ENCODE peak calls at places on chromosomes 1 and 21, in five cellular contexts. E is MM.1S, Y is heart left ventricle, F is HCT116, A is RWPE1. J is an unnamed sample.

GRCh38 chr1:192539450-192540132 is 36.0 kb upstream of the RGS1 start:
- DNase-seq in E (no peak), Y (no peak), F (peak), A (peak), J (peak)

GRCh38 chr1:228530086-228530758 is 43.0 kb downstream of the RNF187 start:
- DNase-seq in E (peak), Y (no peak), F (no peak), A (no peak), J (no peak)

GRCh38 chr1:37147397-37147831 is 113.1 kb upstream of the GRIK3 start:
- DNase-seq in E (no peak), Y (no peak), F (no peak), A (no peak), J (no peak)

GRCh38 chr1:201408176-201408814 is 9.2 kb upstream of the LAD1 start:
- DNase-seq in E (peak), Y (peak), F (peak), A (peak), J (peak)

GRCh38 chr1:2194319-2194897 is at the start of gene FAAP20:
- DNase-seq in E (peak), Y (no peak), F (peak), A (peak), J (peak)

GRCh38 chr21:16509466-16509865 is 779.7 kb downstream of the USP25 start:
- DNase-seq in E (no peak), Y (no peak), F (no peak), A (no peak), J (no peak)

GRCh38 chr1:3283849-3284248 is 170.6 kb upstream of the ARHGEF16 start:
- DNase-seq in E (no peak), Y (peak), F (no peak), A (peak), J (no peak)

GRCh38 chr21:26072891-26073615 is 97.5 kb downstream of the APP start:
- DNase-seq in E (no peak), Y (no peak), F (no peak), A (no peak), J (peak)

GRCh38 chr1:16984717-16985116 is 4.3 kb upstream of the MFAP2 start:
- DNase-seq in E (no peak), Y (peak), F (no peak), A (peak), J (peak)

GRCh38 chr21:35559128-35559831 is 501.0 kb downstream of the SETD4 start:
- DNase-seq in E (no peak), Y (no peak), F (no peak), A (no peak), J (peak)

GRCh38 chr1:53319296-53320101 is 8.4 kb downstream of the LRP8 start:
- DNase-seq in E (no peak), Y (no peak), F (no peak), A (no peak), J (no peak)

GRCh38 chr1:68049941-68050878 is at the start of gene DIRAS3:
- DNase-seq in E (peak), Y (no peak), F (peak), A (peak), J (peak)

GRCh38 chr1:1291023-1291528 is 10.8 kb downstream of the SCNN1D start:
- DNase-seq in E (no peak), Y (no peak), F (no peak), A (no peak), J (no peak)

GRCh38 chr21:41958886-41959563 is 5.2 kb upstream of the C2CD2 start:
- DNase-seq in E (no peak), Y (no peak), F (no peak), A (peak), J (no peak)

GRCh38 chr1:158945061-158945460 is 13.7 kb downstream of the PYHIN1 start:
- DNase-seq in E (no peak), Y (no peak), F (no peak), A (no peak), J (no peak)

GRCh38 chr21:46093668-46094400 is 4.1 kb upstream of the COL6A2 start:
- DNase-seq in E (no peak), Y (no peak), F (no peak), A (no peak), J (no peak)

GRCh38 chr1:93712741-93713140 is 31.1 kb upstream of the BCAR3 start:
- DNase-seq in E (no peak), Y (no peak), F (no peak), A (no peak), J (no peak)

GRCh38 chr1:104636581-104636980 is 886.9 kb downstream of the AMY1C start:
- DNase-seq in E (no peak), Y (no peak), F (no peak), A (peak), J (no peak)

GRCh38 chr1:213987422-213987875 is 324 bp upstream of the PROX1 start:
- DNase-seq in E (peak), Y (peak), F (no peak), A (no peak), J (no peak)

GRCh38 chr1:167082511-167083027 is 7.6 kb downstream of the GPA33 start:
- DNase-seq in E (no peak), Y (no peak), F (peak), A (no peak), J (no peak)

GRCh38 chr1:203463469-203464062 is 12.0 kb upstream of the PRELP start:
- DNase-seq in E (no peak), Y (no peak), F (no peak), A (no peak), J (no peak)

GRCh38 chr1:157155658-157156057 is 17.5 kb upstream of the ETV3 start:
- DNase-seq in E (no peak), Y (no peak), F (no peak), A (no peak), J (no peak)

GRCh38 chr1:159282118-159282517 is 20.0 kb upstream of the FCER1A start:
- DNase-seq in E (no peak), Y (no peak), F (no peak), A (peak), J (no peak)

GRCh38 chr1:94648225-94649007 is 106.9 kb upstream of the F3 start:
- DNase-seq in E (no peak), Y (peak), F (no peak), A (peak), J (peak)

GRCh38 chr1:43537423-43538142 is 6.9 kb downstream of the PTPRF start:
- DNase-seq in E (no peak), Y (no peak), F (no peak), A (no peak), J (peak)

GRCh38 chr1:3763351-3764125 is 9.0 kb upstream of the SMIM1 start:
- DNase-seq in E (no peak), Y (no peak), F (no peak), A (no peak), J (no peak)

GRCh38 chr1:230807551-230808267 is 60.5 kb downstream of the CAPN9 start:
- DNase-seq in E (no peak), Y (peak), F (no peak), A (no peak), J (no peak)

GRCh38 chr1:6409053-6409452 is 10.7 kb downstream of the HES2 start:
- DNase-seq in E (no peak), Y (no peak), F (no peak), A (no peak), J (no peak)
- TF ChIP-seq CTCF in E (no peak), Y (no peak), F (no peak), A (no peak), J (no peak)

GRCh38 chr1:243505986-243506689 is 250.3 kb downstream of the SDCCAG8 start:
- DNase-seq in E (no peak), Y (peak), F (no peak), A (no peak), J (peak)
- H3K27ac ChIP-seq in E (no peak), Y (no peak), F (no peak), A (no peak), J (no peak)

GRCh38 chr1:65026235-65026634 is 59.9 kb upstream of the JAK1 start:
- DNase-seq in E (no peak), Y (no peak), F (no peak), A (no peak), J (no peak)

GRCh38 chr1:65025794-65026193 is 59.4 kb upstream of the JAK1 start:
- DNase-seq in E (no peak), Y (no peak), F (no peak), A (no peak), J (no peak)

GRCh38 chr1:65022264-65022663 is 55.9 kb upstream of the JAK1 start:
- DNase-seq in E (no peak), Y (no peak), F (no peak), A (no peak), J (no peak)

GRCh38 chr1:65021792-65022191 is 55.4 kb upstream of the JAK1 start:
- DNase-seq in E (no peak), Y (no peak), F (no peak), A (no peak), J (no peak)

GRCh38 chr1:65020774-65021173 is 54.4 kb upstream of the JAK1 start:
- DNase-seq in E (no peak), Y (no peak), F (no peak), A (no peak), J (no peak)
- TF ChIP-seq CTCF in E (peak), Y (peak), F (peak), A (peak), J (peak)

GRCh38 chr1:54475357-54476230 is 69.4 kb upstream of the SSBP3 start:
- DNase-seq in E (no peak), Y (no peak), F (no peak), A (no peak), J (no peak)
- H3K27ac ChIP-seq in E (no peak), Y (no peak), F (no peak), A (no peak), J (no peak)

GRCh38 chr1:160807738-160808137 is 11.8 kb downstream of the LY9 start:
- DNase-seq in E (no peak), Y (no peak), F (no peak), A (no peak), J (no peak)
- TF ChIP-seq CTCF in E (peak), Y (no peak), F (no peak), A (no peak), J (no peak)

GRCh38 chr1:155971910-155972809 is 6.2 kb downstream of the ARHGEF2 start:
- DNase-seq in E (no peak), Y (no peak), F (no peak), A (no peak), J (no peak)
- H3K27ac ChIP-seq in E (peak), Y (peak), F (no peak), A (peak), J (no peak)

GRCh38 chr21:43916076-43916475 is 51.1 kb downstream of the AGPAT3 start:
- DNase-seq in E (peak), Y (no peak), F (no peak), A (no peak), J (no peak)
- TF ChIP-seq CTCF in E (no peak), Y (no peak), F (no peak), A (no peak), J (no peak)